ENCODE peak calls at places on chromosomes 12 and 14, in six cellular contexts. V, H, E, W, S and I are unnamed samples.

GRCh38 chr14:60514378-60515243 is 5.7 kb downstream of the SIX6 start:
- DNase-seq in H (peak; percentile 85), E (no peak), S (peak; percentile 5), V (no peak), W (no peak), I (no peak)

GRCh38 chr12:49476091-49476490 is 62.7 kb upstream of the KCNH3 start:
- DNase-seq in E (no peak), S (no peak), V (no peak), H (no peak), W (no peak), I (no peak)

GRCh38 chr12:62813031-62813829 is 121.7 kb downstream of the PPM1H start:
- DNase-seq in V (peak; percentile 31), S (peak; percentile 47), H (no peak), W (peak; percentile 61), E (peak; percentile 45), I (no peak)

GRCh38 chr12:25718081-25718731 is 165.1 kb upstream of the LMNTD1 start:
- DNase-seq in S (no peak), E (no peak), H (no peak), W (no peak), V (no peak), I (no peak)

GRCh38 chr14:67172056-67172455 is 17.2 kb upstream of the GARIN2 start:
- DNase-seq in W (no peak), H (peak; percentile 66), E (no peak), S (no peak), V (no peak), I (no peak)

GRCh38 chr14:30193791-30194407 is 266.3 kb upstream of the PRKD1 start:
- DNase-seq in V (no peak), S (no peak), W (no peak), H (no peak), E (no peak), I (no peak)

GRCh38 chr12:127355061-127355820 is 911.7 kb upstream of the TMEM132C start:
- DNase-seq in S (peak; percentile 53), E (no peak), W (no peak), V (no peak), H (no peak), I (no peak)

GRCh38 chr12:27711312-27711682 is 665 bp downstream of the MRPS35 start:
- DNase-seq in W (no peak), S (peak; percentile 21), E (no peak), V (no peak), H (no peak), I (peak; percentile 19)

GRCh38 chr14:95562892-95563685 is 28.2 kb downstream of the GLRX5 start:
- DNase-seq in H (peak; percentile 17), E (no peak), V (no peak), S (no peak), W (peak; percentile 43), I (no peak)

GRCh38 chr12:3869860-3870259 is 3.3 kb downstream of the PARP11 start:
- DNase-seq in H (no peak), W (no peak), S (no peak), V (no peak), E (no peak), I (no peak)

GRCh38 chr12:55515696-55516095 is 23.5 kb downstream of the OR6C68 start:
- DNase-seq in V (no peak), H (no peak), W (no peak), S (no peak), E (no peak), I (no peak)

GRCh38 chr12:22332191-22332590 is 2.3 kb downstream of the ST8SIA1 start:
- DNase-seq in S (no peak), V (no peak), E (no peak), H (no peak), W (no peak), I (no peak)

GRCh38 chr12:54749191-54749818 is 101.1 kb upstream of the DCD start:
- DNase-seq in W (no peak), V (no peak), H (no peak), S (peak; percentile 54), E (no peak), I (no peak)

GRCh38 chr14:51534623-51535022 is 117.1 kb upstream of the FRMD6 start:
- DNase-seq in S (no peak), W (no peak), E (no peak), H (peak; percentile 14), V (no peak), I (no peak)

GRCh38 chr12:130437555-130438242 is 100.0 kb downstream of the PIWIL1 start:
- DNase-seq in V (no peak), E (no peak), S (no peak), H (no peak), W (no peak), I (no peak)

GRCh38 chr12:113697646-113698504 is 226.2 kb upstream of the LHX5 start:
- DNase-seq in E (no peak), H (no peak), V (peak; percentile 21), W (no peak), S (no peak), I (no peak)

GRCh38 chr12:112937741-112938719 is at the start of gene OAS3:
- DNase-seq in V (no peak), S (peak; percentile 54), W (peak; percentile 89), E (peak; percentile 90), H (peak; percentile 95), I (peak; percentile 31)

GRCh38 chr14:59277659-59278058 is 89.2 kb downstream of the DAAM1 start:
- DNase-seq in S (peak; percentile 6), E (no peak), W (no peak), V (no peak), H (no peak), I (no peak)

GRCh38 chr14:22848391-22849164 is 12.2 kb downstream of the MMP14 start:
- DNase-seq in E (peak; percentile 56), W (peak; percentile 44), H (peak; percentile 78), V (no peak), S (no peak), I (peak; percentile 32)

GRCh38 chr12:77049767-77050353 is 15.5 kb downstream of the E2F7 start:
- DNase-seq in S (peak; percentile 57), H (no peak), E (no peak), V (no peak), W (no peak), I (no peak)

DNA sequence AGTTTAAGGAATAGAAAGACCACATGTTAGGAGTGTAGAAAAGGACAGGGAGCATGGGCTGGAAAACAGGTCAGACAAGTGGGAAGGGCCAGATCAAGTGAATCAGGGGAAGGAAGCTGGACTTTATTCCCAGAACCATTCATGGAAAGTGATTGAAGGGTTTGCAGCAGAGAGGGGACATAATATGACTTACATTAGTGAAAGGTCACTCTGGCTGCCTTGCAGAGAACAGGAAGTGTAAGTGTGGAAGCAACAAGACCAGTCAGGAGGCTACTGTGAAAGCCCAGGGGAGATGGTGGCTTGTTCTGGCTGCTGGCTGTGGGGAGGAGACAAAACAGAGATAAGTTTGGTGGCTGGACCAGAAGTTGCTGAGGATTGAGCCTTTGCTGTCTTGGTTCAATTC is 69.1 kb downstream of the VCPKMT start:
- DNase-seq in S (no peak), V (no peak), E (peak; percentile 70), W (peak; percentile 41), H (no peak), I (peak; percentile 46)
- TF ChIP-seq POLR2A in S (no peak), V (no peak), E (peak; percentile 32), W (no peak), H (no peak), I (no peak)

GRCh38 chr14:94110552-94111181 is at the start of gene IFI27:
- DNase-seq in S (peak; percentile 48), W (peak; percentile 79), E (peak; percentile 81), H (peak; percentile 28), V (no peak), I (no peak)
- TF ChIP-seq POLR2AphosphoS5 in S (no peak), W (peak; percentile 93), E (peak; percentile 99), H (peak; percentile 94), V (no peak), I (no peak)

DNA sequence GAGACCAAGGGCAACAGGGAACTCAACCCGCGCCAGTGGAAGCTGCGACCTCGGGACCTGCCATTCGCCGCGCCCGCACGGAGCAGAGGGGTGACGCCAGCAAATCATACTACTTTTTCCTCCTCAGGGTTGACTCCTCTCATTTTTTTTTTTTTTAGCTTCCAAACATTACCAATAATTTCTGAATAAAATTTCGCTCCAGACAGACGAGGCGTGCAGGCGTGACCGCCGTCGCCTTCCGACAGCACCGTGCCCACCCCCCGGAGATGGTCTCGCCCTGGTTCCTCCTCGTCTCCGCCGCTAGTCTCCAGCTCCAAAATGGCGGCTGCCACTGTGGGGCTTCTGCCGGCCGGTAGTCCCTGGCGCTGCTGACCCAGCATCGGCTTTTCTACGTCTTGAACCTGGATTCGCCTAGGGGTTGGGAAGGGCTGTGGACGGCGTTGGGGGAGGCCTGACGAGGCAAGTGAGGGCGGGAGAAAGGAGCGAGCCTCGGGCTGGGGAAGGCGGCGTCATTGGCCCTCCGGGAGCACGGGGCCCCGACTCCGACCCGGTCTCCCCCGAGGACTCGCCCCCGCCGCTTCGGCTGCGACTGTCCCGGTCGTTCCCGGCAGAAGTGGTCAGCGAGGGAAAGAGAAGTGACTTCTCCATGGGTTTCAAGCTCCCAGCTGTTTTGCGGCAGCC is at the start of the genes CPSF2 and NDUFB1:
- DNase-seq in E (peak; percentile 85), S (peak; percentile 89), W (peak; percentile 82), V (no peak), H (peak; percentile 93), I (peak; percentile 91)
- TF ChIP-seq POLR2A in E (peak; percentile 71), S (peak; percentile 95), W (peak; percentile 49), V (peak; percentile 96), H (peak; percentile 86), I (peak; percentile 97)

GRCh38 chr12:109535231-109535862 is 38.0 kb downstream of the MMAB start:
- DNase-seq in W (no peak), H (peak; percentile 71), V (no peak), S (no peak), E (no peak), I (no peak)
- TF ChIP-seq POLR2AphosphoS5 in W (no peak), H (no peak), V (no peak), S (no peak), E (no peak), I (no peak)

DNA sequence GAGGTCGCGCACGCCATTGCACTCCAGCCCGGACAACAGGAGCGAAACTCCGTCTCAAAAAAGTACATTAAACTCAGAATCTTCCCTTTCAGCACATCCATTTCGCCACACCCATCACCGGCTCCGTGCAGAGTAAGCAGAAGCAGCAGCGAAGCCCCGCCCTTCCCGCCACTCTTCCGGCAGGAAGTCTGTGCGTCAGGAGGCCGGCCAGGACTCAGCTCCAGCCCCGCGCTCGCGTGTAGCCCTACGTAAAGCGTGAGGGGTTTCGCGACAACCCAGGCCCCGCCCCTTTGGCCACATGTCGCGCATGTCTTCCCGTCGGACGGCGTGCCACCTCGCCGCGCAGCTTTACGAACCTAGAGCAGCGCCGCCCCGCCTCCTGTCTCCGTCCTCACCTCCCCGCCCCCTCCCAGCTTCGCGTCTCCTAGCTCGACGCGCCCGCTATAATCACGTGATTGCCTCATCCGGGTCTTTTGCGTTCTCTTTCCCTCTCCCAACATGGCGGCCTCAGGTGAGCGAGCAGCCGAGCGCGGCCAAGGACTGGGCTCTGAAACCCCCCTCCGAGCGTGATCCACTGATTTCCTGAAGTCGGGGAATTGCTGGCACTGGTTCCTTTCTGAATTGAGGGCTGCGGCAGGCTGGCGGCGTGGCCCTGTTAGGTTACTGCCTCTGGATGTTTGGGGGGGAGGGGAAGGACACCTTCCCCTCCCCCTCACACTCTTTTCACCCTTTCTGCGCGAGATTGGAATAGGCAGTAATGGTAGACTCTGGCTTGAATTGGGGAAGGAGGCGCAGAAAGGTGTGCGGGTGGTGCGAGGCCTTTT is at the start of gene EIF4B:
- DNase-seq in W (peak; percentile 100), V (peak; percentile 100), H (peak; percentile 99), E (peak; percentile 100), S (peak; percentile 94), I (peak; percentile 94)
- TF ChIP-seq POLR2A in W (no peak), V (peak; percentile 58), H (peak; percentile 80), E (peak; percentile 71), S (peak; percentile 95), I (peak; percentile 55)